ENCODE peak calls at places on chromosomes 7 and 10, in ten cellular contexts. Q, O, U, R, H, B, S, X, F and I are unnamed samples.

GRCh38 chr10:60817135-60817805 is 39.0 kb downstream of the CDK1 start:
- DNase-seq in Q (no peak), O (no peak), U (no peak), R (no peak), H (no peak), B (no peak), S (no peak), X (no peak), F (no peak), I (no peak)

GRCh38 chr7:118836933-118837332 is 612.4 kb downstream of the ANKRD7 start:
- DNase-seq in Q (no peak), O (peak), U (no peak), R (no peak), H (no peak), B (no peak), S (no peak), X (no peak), F (no peak), I (no peak)

GRCh38 chr7:102284891-102285540 is 1.7 kb upstream of the SH2B2 start:
- DNase-seq in Q (no peak), O (peak), U (no peak), R (no peak), H (peak), B (no peak), S (no peak), X (no peak), F (peak), I (no peak)

GRCh38 chr10:70323697-70324340 is 40.0 kb upstream of the NPFFR1 start:
- DNase-seq in Q (no peak), O (no peak), U (no peak), R (no peak), H (no peak), B (no peak), S (no peak), X (no peak), F (no peak), I (no peak)

GRCh38 chr10:110841767-110842267 is 29.9 kb upstream of the PDCD4 start:
- DNase-seq in Q (no peak), O (peak), U (no peak), R (no peak), H (no peak), B (no peak), S (no peak), X (no peak), F (no peak), I (no peak)

GRCh38 chr10:122263971-122264370 is 7.1 kb upstream of the BTBD16 start:
- DNase-seq in Q (peak), O (no peak), U (no peak), R (no peak), H (no peak), B (no peak), S (peak), X (peak), F (no peak), I (peak)

GRCh38 chr7:33853361-33854062 is 51.8 kb upstream of the BMPER start:
- DNase-seq in Q (no peak), O (no peak), U (no peak), R (no peak), H (no peak), B (no peak), S (peak), X (peak), F (no peak), I (no peak)

GRCh38 chr10:117007080-117007479 is 2.1 kb upstream of the SHTN1 start:
- DNase-seq in Q (no peak), O (no peak), U (no peak), R (no peak), H (no peak), B (peak), S (peak), X (no peak), F (no peak), I (no peak)

GRCh38 chr7:44157116-44158059 is 16.3 kb upstream of the MYL7 start:
- DNase-seq in Q (no peak), O (no peak), U (no peak), R (no peak), H (no peak), B (no peak), S (no peak), X (no peak), F (no peak), I (no peak)

GRCh38 chr7:108122181-108122580 is 8.0 kb downstream of the LAMB4 start:
- DNase-seq in Q (no peak), O (no peak), U (no peak), R (no peak), H (no peak), B (no peak), S (no peak), X (no peak), F (no peak), I (no peak)

GRCh38 chr7:105387621-105388372 is 924 bp downstream of the SRPK2 start:
- DNase-seq in Q (peak), O (peak), U (peak), R (peak), H (peak), B (no peak), S (no peak), X (no peak), F (no peak), I (no peak)

GRCh38 chr7:159049266-159050025 is 95.2 kb downstream of the VIPR2 start:
- DNase-seq in Q (no peak), O (no peak), U (no peak), R (no peak), H (no peak), B (no peak), S (no peak), X (no peak), F (no peak), I (no peak)

GRCh38 chr10:23015021-23015707 is 80.2 kb upstream of the MSRB2 start:
- DNase-seq in Q (no peak), O (no peak), U (no peak), R (no peak), H (no peak), B (no peak), S (no peak), X (no peak), F (no peak), I (no peak)

GRCh38 chr7:101031082-101031481 is 11.2 kb downstream of the MUC17 start:
- DNase-seq in Q (no peak), O (no peak), U (no peak), R (no peak), H (no peak), B (no peak), S (no peak), X (no peak), F (no peak), I (no peak)

GRCh38 chr10:78657622-78658165 is 411.1 kb upstream of the ZMIZ1 start:
- DNase-seq in Q (peak), O (peak), U (no peak), R (peak), H (peak), B (peak), S (no peak), X (no peak), F (peak), I (no peak)

GRCh38 chr7:2651336-2651735 is 19.6 kb downstream of the TTYH3 start:
- DNase-seq in Q (peak), O (no peak), U (no peak), R (no peak), H (no peak), B (no peak), S (no peak), X (no peak), F (no peak), I (no peak)

GRCh38 chr7:155509725-155510551 is 36.4 kb downstream of the CNPY1 start:
- DNase-seq in Q (no peak), O (no peak), U (no peak), R (no peak), H (no peak), B (no peak), S (no peak), X (no peak), F (no peak), I (no peak)

GRCh38 chr10:124294811-124295770 is 123.6 kb downstream of the OAT start:
- DNase-seq in Q (no peak), O (no peak), U (no peak), R (no peak), H (no peak), B (no peak), S (no peak), X (no peak), F (no peak), I (no peak)

GRCh38 chr7:142939226-142939910 is at the start of gene LLCFC1:
- DNase-seq in Q (peak), O (peak), U (no peak), R (no peak), H (no peak), B (peak), S (no peak), X (no peak), F (no peak), I (no peak)

GRCh38 chr10:101843032-101843991 is at the start of gene KCNIP2:
- DNase-seq in Q (peak), O (peak), U (peak), R (peak), H (no peak), B (no peak), S (no peak), X (no peak), F (no peak), I (no peak)

GRCh38 chr7:45977256-45977655 is 56.2 kb upstream of the IGFBP3 start:
- DNase-seq in Q (no peak), O (no peak), U (no peak), R (no peak), H (no peak), B (no peak), S (no peak), X (no peak), F (no peak), I (no peak)

GRCh38 chr7:122305475-122306319 is 1.1 kb upstream of the FEZF1 start:
- DNase-seq in Q (peak), O (no peak), U (no peak), R (no peak), H (no peak), B (peak), S (no peak), X (no peak), F (no peak), I (no peak)

GRCh38 chr10:82811621-82812020 is 936.6 kb downstream of the NRG3 start:
- DNase-seq in Q (peak), O (peak), U (no peak), R (no peak), H (no peak), B (no peak), S (no peak), X (no peak), F (no peak), I (no peak)

GRCh38 chr7:106841896-106842390 is 23.1 kb upstream of the PIK3CG start:
- DNase-seq in Q (no peak), O (no peak), U (no peak), R (no peak), H (no peak), B (no peak), S (no peak), X (no peak), F (no peak), I (no peak)

GRCh38 chr10:133396035-133396624 is 2.2 kb downstream of the MTG1 start:
- DNase-seq in Q (no peak), O (peak), U (no peak), R (no peak), H (peak), B (no peak), S (no peak), X (no peak), F (no peak), I (no peak)

GRCh38 chr7:25707733-25708132 is 444.3 kb upstream of the NFE2L3 start:
- DNase-seq in Q (no peak), O (no peak), U (no peak), R (no peak), H (no peak), B (no peak), S (no peak), X (no peak), F (no peak), I (no peak)

GRCh38 chr7:108448777-108449576 is 7.3 kb downstream of the NRCAM start:
- DNase-seq in Q (no peak), O (no peak), U (no peak), R (no peak), H (no peak), B (no peak), S (no peak), X (no peak), F (no peak), I (no peak)

GRCh38 chr10:102285134-102285533 is 39.8 kb downstream of the GBF1 start:
- DNase-seq in Q (no peak), O (no peak), U (no peak), R (no peak), H (no peak), B (no peak), S (no peak), X (no peak), F (no peak), I (no peak)

GRCh38 chr7:142745091-142745635 is 4.1 kb upstream of the PRSS1 start:
- DNase-seq in Q (no peak), O (no peak), U (no peak), R (no peak), H (no peak), B (no peak), S (no peak), X (no peak), F (no peak), I (no peak)

GRCh38 chr10:10665750-10666149 is 351.9 kb upstream of the CELF2 start:
- DNase-seq in Q (no peak), O (no peak), U (no peak), R (no peak), H (no peak), B (no peak), S (no peak), X (no peak), F (no peak), I (no peak)

GRCh38 chr7:134121632-134122139 is 5.5 kb upstream of the LRGUK start:
- DNase-seq in Q (no peak), O (no peak), U (no peak), R (no peak), H (no peak), B (no peak), S (no peak), X (no peak), F (no peak), I (no peak)

GRCh38 chr10:104577171-104577570 is 63.9 kb upstream of the SORCS3 start:
- DNase-seq in Q (no peak), O (no peak), U (no peak), R (no peak), H (no peak), B (no peak), S (no peak), X (no peak), F (no peak), I (no peak)

GRCh38 chr7:51543801-51544553 is 227.4 kb upstream of the COBL start:
- DNase-seq in Q (no peak), O (no peak), U (no peak), R (no peak), H (no peak), B (no peak), S (no peak), X (no peak), F (no peak), I (no peak)

GRCh38 chr7:99379043-99379577 is 4.6 kb downstream of the ARPC1B start:
- DNase-seq in Q (no peak), O (peak), U (peak), R (peak), H (no peak), B (no peak), S (peak), X (peak), F (peak), I (peak)

GRCh38 chr7:29976673-29977072 is 12.9 kb downstream of the SCRN1 start:
- DNase-seq in Q (peak), O (no peak), U (no peak), R (no peak), H (peak), B (no peak), S (no peak), X (no peak), F (no peak), I (no peak)

GRCh38 chr10:78150756-78151155 is 117.1 kb downstream of the RPS24 start:
- DNase-seq in Q (no peak), O (no peak), U (no peak), R (no peak), H (no peak), B (no peak), S (no peak), X (no peak), F (no peak), I (no peak)

GRCh38 chr7:27046854-27047549 is 48.8 kb downstream of the HOXA1 start:
- DNase-seq in Q (no peak), O (no peak), U (no peak), R (no peak), H (no peak), B (peak), S (no peak), X (peak), F (no peak), I (no peak)

GRCh38 chr10:62559481-62560206 is 185.5 kb downstream of the ZNF365 start:
- DNase-seq in Q (no peak), O (no peak), U (no peak), R (no peak), H (no peak), B (no peak), S (no peak), X (no peak), F (no peak), I (no peak)

GRCh38 chr10:117537904-117538524 is 4.5 kb upstream of the EMX2 start:
- DNase-seq in Q (no peak), O (no peak), U (no peak), R (no peak), H (no peak), B (no peak), S (no peak), X (no peak), F (no peak), I (no peak)